ENCODE peak calls at places on chromosomes 13 and 19, in six cellular contexts. One of them, this sample, is unnamed.

GRCh38 chr13:35500071-35500595 is 23.6 kb upstream of the MAB21L1 start:
- DNase-seq in astrocyte of the spinal cord: no peak
- DNase-seq in lung: no peak
- DNase-seq in AG09309: no peak
- DNase-seq in glutamatergic neuron: no peak
- DNase-seq in heart left ventricle: no peak
- DNase-seq in this sample: no peak

GRCh38 chr19:4671182-4671851 is 1.2 kb upstream of the MYDGF start:
- DNase-seq in astrocyte of the spinal cord: no peak
- DNase-seq in lung: no peak
- DNase-seq in AG09309: no peak
- DNase-seq in glutamatergic neuron: no peak
- DNase-seq in heart left ventricle: no peak
- DNase-seq in this sample: no peak

GRCh38 chr13:30978981-30979956 is 46.8 kb downstream of the TEX26 start:
- DNase-seq in astrocyte of the spinal cord: no peak
- DNase-seq in lung: no peak
- DNase-seq in AG09309: no peak
- DNase-seq in glutamatergic neuron: peak; percentile 75
- DNase-seq in heart left ventricle: no peak
- DNase-seq in this sample: peak; percentile 25

GRCh38 chr19:10193666-10194499 is 870 bp downstream of the DNMT1 start:
- DNase-seq in astrocyte of the spinal cord: peak; percentile 41
- DNase-seq in lung: no peak
- DNase-seq in AG09309: no peak
- DNase-seq in glutamatergic neuron: peak; percentile 66
- DNase-seq in heart left ventricle: no peak
- DNase-seq in this sample: peak; percentile 40

GRCh38 chr19:5048727-5049553 is 80.0 kb downstream of the KDM4B start:
- DNase-seq in astrocyte of the spinal cord: peak; percentile 73
- DNase-seq in lung: no peak
- DNase-seq in AG09309: no peak
- DNase-seq in glutamatergic neuron: no peak
- DNase-seq in heart left ventricle: no peak
- DNase-seq in this sample: peak; percentile 70

GRCh38 chr13:67343777-67344176 is 113.6 kb upstream of the PCDH9 start:
- DNase-seq in astrocyte of the spinal cord: no peak
- DNase-seq in lung: no peak
- DNase-seq in AG09309: no peak
- DNase-seq in glutamatergic neuron: no peak
- DNase-seq in heart left ventricle: no peak
- DNase-seq in this sample: no peak

GRCh38 chr19:47891923-47892666 is 6.0 kb upstream of the SULT2A1 start:
- DNase-seq in astrocyte of the spinal cord: no peak
- DNase-seq in lung: no peak
- DNase-seq in AG09309: no peak
- DNase-seq in glutamatergic neuron: no peak
- DNase-seq in heart left ventricle: no peak
- DNase-seq in this sample: peak; percentile 18

GRCh38 chr19:5940260-5941208 is 26.5 kb downstream of the CAPS start:
- DNase-seq in astrocyte of the spinal cord: no peak
- DNase-seq in lung: no peak
- DNase-seq in AG09309: no peak
- DNase-seq in glutamatergic neuron: no peak
- DNase-seq in heart left ventricle: no peak
- DNase-seq in this sample: no peak

GRCh38 chr13:65553328-65553727 is 1676.8 kb downstream of the PCDH9 start:
- DNase-seq in astrocyte of the spinal cord: no peak
- DNase-seq in lung: no peak
- DNase-seq in AG09309: no peak
- DNase-seq in glutamatergic neuron: no peak
- DNase-seq in heart left ventricle: no peak
- DNase-seq in this sample: no peak

GRCh38 chr13:94677799-94678198 is 34.5 kb downstream of the SOX21 start:
- DNase-seq in astrocyte of the spinal cord: no peak
- DNase-seq in lung: no peak
- DNase-seq in AG09309: no peak
- DNase-seq in glutamatergic neuron: no peak
- DNase-seq in heart left ventricle: no peak
- DNase-seq in this sample: no peak

GRCh38 chr13:26022538-26023292 is 29.1 kb downstream of the SHISA2 start:
- DNase-seq in astrocyte of the spinal cord: peak; percentile 78
- DNase-seq in lung: peak; percentile 85
- DNase-seq in AG09309: peak; percentile 16
- DNase-seq in glutamatergic neuron: peak; percentile 81
- DNase-seq in heart left ventricle: peak; percentile 89
- DNase-seq in this sample: peak; percentile 44

GRCh38 chr13:100173203-100173602 is 84.3 kb downstream of the PCCA start:
- DNase-seq in astrocyte of the spinal cord: no peak
- DNase-seq in lung: no peak
- DNase-seq in AG09309: no peak
- DNase-seq in glutamatergic neuron: no peak
- DNase-seq in heart left ventricle: no peak
- DNase-seq in this sample: no peak

GRCh38 chr19:35114656-35115537 is 726 bp upstream of the FXYD3 start:
- DNase-seq in astrocyte of the spinal cord: peak; percentile 45
- DNase-seq in lung: peak; percentile 70
- DNase-seq in AG09309: no peak
- DNase-seq in glutamatergic neuron: peak; percentile 91
- DNase-seq in heart left ventricle: peak; percentile 66
- DNase-seq in this sample: peak; percentile 57

GRCh38 chr13:70253834-70254233 is 145.6 kb upstream of the KLHL1 start:
- DNase-seq in astrocyte of the spinal cord: peak; percentile 53
- DNase-seq in lung: no peak
- DNase-seq in AG09309: no peak
- DNase-seq in glutamatergic neuron: no peak
- DNase-seq in heart left ventricle: no peak
- DNase-seq in this sample: peak; percentile 4

GRCh38 chr13:98228661-98229349 is 51.7 kb upstream of the RNF113B start:
- DNase-seq in astrocyte of the spinal cord: no peak
- DNase-seq in lung: no peak
- DNase-seq in AG09309: no peak
- DNase-seq in glutamatergic neuron: no peak
- DNase-seq in heart left ventricle: no peak
- DNase-seq in this sample: no peak

GRCh38 chr13:44004881-44005280 is 125.2 kb downstream of the LACC1 start:
- DNase-seq in astrocyte of the spinal cord: peak; percentile 84
- DNase-seq in lung: no peak
- DNase-seq in AG09309: peak; percentile 24
- DNase-seq in glutamatergic neuron: no peak
- DNase-seq in heart left ventricle: no peak
- DNase-seq in this sample: peak; percentile 57

GRCh38 chr13:76455960-76456359 is 430.2 kb downstream of the KCTD12 start:
- DNase-seq in astrocyte of the spinal cord: peak; percentile 68
- DNase-seq in lung: no peak
- DNase-seq in AG09309: no peak
- DNase-seq in glutamatergic neuron: no peak
- DNase-seq in heart left ventricle: no peak
- DNase-seq in this sample: peak; percentile 26

GRCh38 chr19:58558066-58558622 is at the start of gene UBE2M:
- DNase-seq in astrocyte of the spinal cord: peak; percentile 35
- DNase-seq in lung: peak; percentile 66
- DNase-seq in AG09309: no peak
- DNase-seq in glutamatergic neuron: peak; percentile 91
- DNase-seq in heart left ventricle: peak; percentile 78
- DNase-seq in this sample: peak; percentile 39

GRCh38 chr19:55703790-55704215 is 28.8 kb downstream of the EPN1 start:
- DNase-seq in astrocyte of the spinal cord: peak; percentile 11
- DNase-seq in lung: no peak
- DNase-seq in AG09309: no peak
- DNase-seq in glutamatergic neuron: peak; percentile 62
- DNase-seq in heart left ventricle: no peak
- DNase-seq in this sample: peak; percentile 27

GRCh38 chr19:55705972-55706371 is 30.9 kb downstream of the EPN1 start:
- DNase-seq in astrocyte of the spinal cord: no peak
- DNase-seq in lung: no peak
- DNase-seq in AG09309: no peak
- DNase-seq in glutamatergic neuron: no peak
- DNase-seq in heart left ventricle: no peak
- DNase-seq in this sample: no peak

GRCh38 chr19:55702131-55702627 is 27.2 kb downstream of the EPN1 start:
- DNase-seq in astrocyte of the spinal cord: no peak
- DNase-seq in lung: no peak
- DNase-seq in AG09309: no peak
- DNase-seq in glutamatergic neuron: no peak
- DNase-seq in heart left ventricle: no peak
- DNase-seq in this sample: peak; percentile 66

GRCh38 chr19:55700813-55701212 is 25.8 kb downstream of the EPN1 start:
- DNase-seq in astrocyte of the spinal cord: no peak
- DNase-seq in lung: no peak
- DNase-seq in AG09309: no peak
- DNase-seq in glutamatergic neuron: no peak
- DNase-seq in heart left ventricle: no peak
- DNase-seq in this sample: no peak

GRCh38 chr19:55704494-55705245 is 29.6 kb downstream of the EPN1 start:
- DNase-seq in astrocyte of the spinal cord: no peak
- DNase-seq in lung: no peak
- DNase-seq in AG09309: no peak
- DNase-seq in glutamatergic neuron: no peak
- DNase-seq in heart left ventricle: no peak
- DNase-seq in this sample: no peak
- TF ChIP-seq CTCF in astrocyte of the spinal cord: no peak
- TF ChIP-seq CTCF in lung: no peak
- TF ChIP-seq CTCF in AG09309: no peak
- TF ChIP-seq CTCF in glutamatergic neuron: no peak
- TF ChIP-seq CTCF in heart left ventricle: no peak
- TF ChIP-seq CTCF in this sample: no peak

GRCh38 chr19:18995804-18996241 is 37.5 kb downstream of the SUGP2 start:
- DNase-seq in astrocyte of the spinal cord: peak; percentile 83
- DNase-seq in lung: peak; percentile 65
- DNase-seq in AG09309: peak; percentile 62
- DNase-seq in glutamatergic neuron: peak; percentile 75
- DNase-seq in heart left ventricle: peak; percentile 78
- DNase-seq in this sample: peak; percentile 91
- TF ChIP-seq CTCF in astrocyte of the spinal cord: peak; percentile 82
- TF ChIP-seq CTCF in lung: peak; percentile 25
- TF ChIP-seq CTCF in AG09309: peak; percentile 80
- TF ChIP-seq CTCF in glutamatergic neuron: peak; percentile 40
- TF ChIP-seq CTCF in heart left ventricle: peak; percentile 32
- TF ChIP-seq CTCF in this sample: peak; percentile 84

DNA sequence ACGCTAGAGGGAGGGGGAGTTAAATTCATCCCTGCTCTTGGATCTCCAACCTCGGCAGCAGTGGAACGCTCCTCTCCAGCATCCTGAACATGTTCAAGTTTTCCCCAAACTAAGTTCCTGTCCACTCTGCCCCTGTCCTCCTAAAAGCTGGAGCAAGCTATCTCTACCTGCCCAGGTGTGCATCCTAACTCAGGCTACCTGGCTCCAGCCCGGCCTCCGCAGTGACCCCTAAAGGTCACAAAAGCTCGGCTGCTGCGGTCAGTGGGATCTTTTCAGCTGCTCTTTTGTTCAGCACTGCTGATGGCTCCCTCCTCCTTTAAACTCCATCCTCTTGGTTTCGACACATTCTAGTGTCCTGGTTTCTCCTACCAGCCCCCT is 1.4 kb downstream of the DCUN1D2 start:
- DNase-seq in astrocyte of the spinal cord: no peak
- DNase-seq in lung: no peak
- DNase-seq in AG09309: no peak
- DNase-seq in glutamatergic neuron: peak; percentile 50
- DNase-seq in heart left ventricle: no peak
- DNase-seq in this sample: no peak
- TF ChIP-seq CTCF in astrocyte of the spinal cord: no peak
- TF ChIP-seq CTCF in lung: no peak
- TF ChIP-seq CTCF in AG09309: no peak
- TF ChIP-seq CTCF in glutamatergic neuron: no peak
- TF ChIP-seq CTCF in heart left ventricle: no peak
- TF ChIP-seq CTCF in this sample: no peak

GRCh38 chr13:42360046-42360445 is 88.1 kb downstream of the AKAP11 start:
- DNase-seq in astrocyte of the spinal cord: no peak
- DNase-seq in lung: no peak
- DNase-seq in AG09309: no peak
- DNase-seq in glutamatergic neuron: no peak
- DNase-seq in heart left ventricle: no peak
- DNase-seq in this sample: no peak

GRCh38 chr13:42355118-42355840 is 83.3 kb downstream of the AKAP11 start:
- DNase-seq in astrocyte of the spinal cord: peak; percentile 27
- DNase-seq in lung: no peak
- DNase-seq in AG09309: no peak
- DNase-seq in glutamatergic neuron: no peak
- DNase-seq in heart left ventricle: no peak
- DNase-seq in this sample: no peak

GRCh38 chr13:42350141-42350540 is 78.2 kb downstream of the AKAP11 start:
- DNase-seq in astrocyte of the spinal cord: no peak
- DNase-seq in lung: no peak
- DNase-seq in AG09309: no peak
- DNase-seq in glutamatergic neuron: no peak
- DNase-seq in heart left ventricle: no peak
- DNase-seq in this sample: no peak

GRCh38 chr13:42355841-42356575 is 84.1 kb downstream of the AKAP11 start:
- DNase-seq in astrocyte of the spinal cord: no peak
- DNase-seq in lung: no peak
- DNase-seq in AG09309: no peak
- DNase-seq in glutamatergic neuron: no peak
- DNase-seq in heart left ventricle: no peak
- DNase-seq in this sample: no peak

DNA sequence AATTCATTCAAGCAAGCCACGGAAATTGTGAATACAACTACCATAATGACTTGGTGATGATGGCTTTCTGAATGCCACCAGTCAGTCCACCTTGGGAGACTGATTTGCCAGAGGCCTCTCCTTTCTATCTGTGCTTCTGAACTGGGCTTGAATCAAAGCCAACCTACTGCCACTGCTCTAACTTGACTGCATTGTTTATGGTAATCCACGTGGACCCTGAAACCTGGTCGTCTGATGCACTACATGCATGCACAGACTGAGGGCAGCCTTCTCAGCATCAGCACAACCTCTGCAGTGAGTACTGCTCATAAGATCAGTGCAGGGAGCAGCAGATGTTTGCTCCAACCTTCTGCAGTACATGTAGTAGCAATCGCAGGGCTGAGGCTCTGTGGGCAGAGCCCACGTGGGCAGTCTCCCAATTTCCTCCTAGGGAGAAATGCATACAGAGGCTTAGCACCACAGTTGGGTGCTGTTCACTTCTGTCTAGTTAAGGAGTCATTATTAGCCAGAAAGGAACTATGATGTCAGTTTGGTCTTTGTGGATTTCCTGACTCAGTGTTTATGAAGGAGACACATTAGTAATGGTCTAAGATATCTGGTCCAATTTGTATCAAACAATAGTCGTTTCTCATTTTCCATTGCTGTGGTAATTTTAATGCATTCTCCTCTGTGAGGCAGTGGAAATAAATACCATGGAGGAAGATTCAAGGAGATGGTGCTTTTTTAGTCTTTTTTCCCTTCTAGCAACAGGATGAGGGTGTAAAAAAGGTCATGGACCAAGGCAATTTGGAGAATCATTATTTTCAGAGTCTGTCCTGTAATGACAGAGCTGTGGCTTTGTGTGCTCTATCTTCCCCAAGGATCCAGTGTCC is 82.5 kb downstream of the AKAP11 start:
- DNase-seq in astrocyte of the spinal cord: peak; percentile 97
- DNase-seq in lung: no peak
- DNase-seq in AG09309: no peak
- DNase-seq in glutamatergic neuron: no peak
- DNase-seq in heart left ventricle: peak; percentile 42
- DNase-seq in this sample: peak; percentile 73
- TF ChIP-seq CTCF in astrocyte of the spinal cord: peak; percentile 49
- TF ChIP-seq CTCF in lung: no peak
- TF ChIP-seq CTCF in AG09309: peak; percentile 15
- TF ChIP-seq CTCF in glutamatergic neuron: no peak
- TF ChIP-seq CTCF in heart left ventricle: no peak
- TF ChIP-seq CTCF in this sample: peak; percentile 34